ENCODE peak calls at places on chromosome 3, in four cellular contexts. T is pons; W is pancreas; F is stimulated activated CD8-positive, alpha-beta memory T cell treated with anti-CD3 and anti-CD28 coated beads, Interleukin-15, amount 100 ng/mL, for 4 hours. H is an unnamed sample.

GRCh38 chr3:187051724-187052364 is 87.5 kb downstream of the RPL39L start:
- DNase-seq in T (peak), W (no peak), F (no peak), H (no peak)

GRCh38 chr3:102106421-102107097 is 257.2 kb downstream of the NFKBIZ start:
- DNase-seq in T (no peak), W (no peak), F (no peak), H (no peak)

GRCh38 chr3:72127843-72128242 is 342.9 kb upstream of the PROK2 start:
- DNase-seq in T (no peak), W (no peak), F (no peak), H (no peak)

GRCh38 chr3:17235311-17235710 is 350.6 kb downstream of the PLCL2 start:
- DNase-seq in T (no peak), W (no peak), F (no peak), H (no peak)

GRCh38 chr3:86867990-86868389 is 123.0 kb downstream of the VGLL3 start:
- DNase-seq in T (no peak), W (no peak), F (no peak), H (no peak)

GRCh38 chr3:115165701-115166100 is 18.6 kb upstream of the ZBTB20 start:
- DNase-seq in T (no peak), W (no peak), F (no peak), H (no peak)

GRCh38 chr3:187944391-187945179 is 199.3 kb upstream of the BCL6 start:
- DNase-seq in T (no peak), W (no peak), F (no peak), H (no peak)

GRCh38 chr3:117059054-117059989 is 349.7 kb downstream of the TUSC7 start:
- DNase-seq in T (peak), W (no peak), F (no peak), H (peak)

GRCh38 chr3:65855370-65856100 is 183.2 kb downstream of the MAGI1 start:
- DNase-seq in T (no peak), W (no peak), F (no peak), H (no peak)

H was measured in midbrain.